ENCODE peak calls at places on chromosomes 6 and 20, in ten cellular contexts. Y is Jurkat, Clone E6-1; D is tibial nerve; O is NCI-H460; B is non-pigmented ciliary epithelial cell; U is AG10803; G is HFF-Myc; A is substantia nigra; H is neural progenitor cell; M is NCI-H1436. P is an unnamed sample.

GRCh38 chr20:58251979-58252591 is 23.6 kb upstream of the ANKRD60 start:
- DNase-seq in U (peak; percentile 85), A (no peak), H (no peak), D (no peak), Y (no peak), G (peak; percentile 83), O (peak; percentile 93), M (no peak), B (peak; percentile 87), P (peak; percentile 81)

GRCh38 chr20:21396921-21397340 is 395 bp downstream of the NKX2-4 start:
- DNase-seq in M (no peak), U (no peak), A (no peak), G (no peak), O (no peak), Y (no peak), D (no peak), H (peak; percentile 76), B (no peak), P (no peak)

GRCh38 chr20:63536997-63537524 is at the start of gene PTK6:
- DNase-seq in G (no peak), A (no peak), H (no peak), Y (no peak), U (no peak), O (peak; percentile 60), M (no peak), D (no peak), B (no peak), P (no peak)

GRCh38 chr6:47144306-47144705 is 102.2 kb upstream of the ADGRF1 start:
- DNase-seq in H (no peak), G (no peak), M (no peak), U (peak; percentile 91), A (no peak), O (no peak), D (no peak), B (no peak), Y (no peak), P (peak; percentile 91)

GRCh38 chr6:116969211-116969863 is 92.3 kb downstream of the RFX6 start:
- DNase-seq in D (no peak), B (peak; percentile 31), Y (peak; percentile 47), U (peak; percentile 54), M (peak; percentile 32), O (peak; percentile 52), A (no peak), G (peak; percentile 22), H (peak; percentile 64), P (peak; percentile 64)

GRCh38 chr20:42703744-42704143 is 486.0 kb downstream of the PTPRT start:
- DNase-seq in M (no peak), O (no peak), Y (no peak), H (no peak), A (no peak), G (no peak), B (no peak), U (no peak), D (no peak), P (no peak)

GRCh38 chr6:13500264-13500663 is 12.9 kb upstream of the GFOD1 start:
- DNase-seq in B (no peak), U (no peak), A (no peak), M (no peak), Y (no peak), G (no peak), O (no peak), D (no peak), H (no peak), P (no peak)

GRCh38 chr6:4564746-4565145 is 211.5 kb upstream of the CDYL start:
- DNase-seq in M (no peak), D (no peak), B (no peak), G (no peak), Y (no peak), U (peak; percentile 64), A (no peak), O (no peak), H (no peak), P (peak; percentile 43)

GRCh38 chr20:3658019-3658707 is 5.0 kb downstream of the GFRA4 start:
- DNase-seq in D (no peak), U (no peak), A (no peak), G (no peak), M (no peak), B (no peak), H (no peak), O (no peak), Y (no peak), P (no peak)

GRCh38 chr20:11454966-11455799 is 462.5 kb upstream of the BTBD3 start:
- DNase-seq in G (peak; percentile 72), M (no peak), Y (no peak), U (peak; percentile 77), B (no peak), H (no peak), A (no peak), O (peak; percentile 52), D (no peak), P (peak; percentile 68)

GRCh38 chr6:139287868-139288267 is 3.9 kb downstream of the TXLNB start:
- DNase-seq in D (no peak), B (no peak), Y (no peak), O (no peak), G (no peak), U (no peak), H (no peak), A (no peak), M (no peak), P (no peak)

GRCh38 chr20:40724566-40724965 is 35.5 kb upstream of the MAFB start:
- DNase-seq in B (no peak), D (no peak), U (no peak), O (no peak), Y (no peak), A (no peak), G (no peak), H (peak; percentile 34), M (no peak), P (no peak)

GRCh38 chr20:9390441-9390840 is 123.9 kb upstream of the LAMP5 start:
- DNase-seq in D (no peak), B (no peak), U (no peak), O (no peak), M (no peak), Y (no peak), A (no peak), H (no peak), G (no peak), P (no peak)

GRCh38 chr6:132132911-132133639 is 181.9 kb upstream of the CCN2 start:
- DNase-seq in O (no peak), Y (no peak), D (no peak), A (no peak), U (peak; percentile 80), H (no peak), B (peak; percentile 37), G (no peak), M (no peak), P (peak; percentile 67)

GRCh38 chr6:33886673-33887144 is 82.9 kb upstream of the MLN start:
- DNase-seq in G (peak; percentile 19), D (no peak), H (no peak), B (no peak), O (no peak), Y (peak; percentile 54), U (peak; percentile 92), M (no peak), A (no peak), P (peak; percentile 83)

GRCh38 chr20:32534661-32535240 is 50.4 kb downstream of the NOL4L start:
- DNase-seq in M (peak; percentile 21), H (no peak), B (no peak), O (no peak), Y (peak; percentile 87), A (no peak), G (no peak), D (no peak), U (no peak), P (no peak)

GRCh38 chr20:45300961-45301360 is 5.7 kb upstream of the RBPJL start:
- DNase-seq in O (peak; percentile 25), B (no peak), A (no peak), D (no peak), G (no peak), M (no peak), H (peak; percentile 68), Y (peak; percentile 45), U (no peak), P (no peak)

GRCh38 chr6:3209114-3210023 is 18.1 kb downstream of the TUBB2B start:
- DNase-seq in A (no peak), B (peak; percentile 95), H (peak; percentile 62), M (peak; percentile 94), G (peak; percentile 99), O (peak; percentile 94), D (no peak), Y (no peak), U (peak; percentile 97), P (peak; percentile 94)

GRCh38 chr6:31639449-31639861 is 13.0 kb downstream of the BAG6 start:
- DNase-seq in U (peak; percentile 69), G (no peak), D (no peak), B (no peak), Y (no peak), H (no peak), A (no peak), O (no peak), M (no peak), P (no peak)

GRCh38 chr20:24673678-24674570 is 204.5 kb downstream of the SYNDIG1 start:
- DNase-seq in G (no peak), B (no peak), U (peak; percentile 72), O (no peak), Y (no peak), A (no peak), M (no peak), H (no peak), D (no peak), P (peak; percentile 93)

GRCh38 chr6:167130712-167131684 is 8.1 kb downstream of the CCR6 start:
- DNase-seq in G (no peak), B (no peak), U (no peak), O (no peak), H (no peak), M (no peak), D (no peak), Y (no peak), A (no peak), P (no peak)

GRCh38 chr6:16684195-16684689 is 77.0 kb downstream of the ATXN1 start:
- DNase-seq in U (no peak), A (no peak), M (no peak), B (no peak), H (no peak), G (no peak), Y (no peak), O (peak; percentile 77), D (no peak), P (no peak)

GRCh38 chr20:44274303-44275017 is 27.4 kb downstream of the GDAP1L1 start:
- DNase-seq in A (no peak), M (no peak), B (no peak), H (no peak), D (no peak), U (no peak), G (no peak), Y (no peak), O (no peak), P (no peak)

GRCh38 chr20:50130346-50130703 is 17.4 kb upstream of the UBE2V1 start:
- DNase-seq in B (no peak), O (no peak), M (no peak), G (no peak), U (no peak), Y (no peak), A (no peak), H (no peak), D (no peak), P (peak; percentile 18)